ENCODE peak calls at places on chromosomes 5 and 9, in four cellular contexts. S is HepG2, O is A549, V is WTC11. P is an unnamed sample.

GRCh38 chr9:124869466-124869985 is 7.6 kb downstream of the ARPC5L start:
- DNase-seq in S (no peak), O (no peak), V (no peak), P (peak)

GRCh38 chr9:88872171-88872946 is 118.9 kb upstream of the S1PR3 start:
- DNase-seq in S (peak), O (no peak), V (no peak), P (no peak)

GRCh38 chr5:124583469-124584350 is 162.7 kb downstream of the ZNF608 start:
- DNase-seq in S (peak), O (peak), V (no peak), P (peak)

GRCh38 chr5:125595845-125596244 is 827.4 kb upstream of the GRAMD2B start:
- DNase-seq in S (no peak), O (no peak), V (no peak), P (no peak)

GRCh38 chr9:93268551-93269314 is 84.8 kb downstream of the WNK2 start:
- DNase-seq in S (no peak), O (no peak), V (no peak), P (no peak)

GRCh38 chr5:13660072-13660471 is 284.4 kb downstream of the DNAH5 start:
- DNase-seq in S (no peak), O (no peak), V (no peak), P (no peak)

GRCh38 chr9:94588681-94589080 is 4.9 kb downstream of the FBP2 start:
- DNase-seq in S (no peak), O (no peak), V (no peak), P (no peak)

GRCh38 chr5:138438724-138439536 is at the start of gene REEP2:
- DNase-seq in S (no peak), O (peak), V (peak), P (peak)

GRCh38 chr5:178389796-178390195 is 157.2 kb upstream of the PHYKPL start:
- DNase-seq in S (no peak), O (no peak), V (no peak), P (no peak)

GRCh38 chr9:72383978-72384709 is 19.1 kb upstream of the ZFAND5 start:
- DNase-seq in S (no peak), O (no peak), V (no peak), P (no peak)

GRCh38 chr9:32886021-32886420 is 102.7 kb downstream of the TMEM215 start:
- DNase-seq in S (no peak), O (no peak), V (no peak), P (no peak)

GRCh38 chr5:125485003-125485641 is 738.7 kb upstream of the ZNF608 start:
- DNase-seq in S (no peak), O (peak), V (no peak), P (no peak)

GRCh38 chr9:1875921-1876448 is 139.2 kb upstream of the SMARCA2 start:
- DNase-seq in S (no peak), O (no peak), V (no peak), P (no peak)

GRCh38 chr5:1324301-1324700 is 20.6 kb downstream of the CLPTM1L start:
- DNase-seq in S (no peak), O (no peak), V (no peak), P (no peak)

GRCh38 chr5:37724395-37725125 is 115.3 kb downstream of the GDNF start:
- DNase-seq in S (no peak), O (no peak), V (no peak), P (no peak)

GRCh38 chr5:79561525-79561893 is 47.6 kb upstream of the HOMER1 start:
- DNase-seq in S (no peak), O (no peak), V (no peak), P (no peak)

GRCh38 chr5:141001466-141001853 is 35.2 kb downstream of the PCDHAC2 start:
- DNase-seq in S (no peak), O (peak), V (peak), P (no peak)
- TF ChIP-seq NR3C1 in S (no peak), O (no peak), V (no peak), P (no peak)

GRCh38 chr9:19145881-19146280 is 18.6 kb upstream of the PLIN2 start:
- DNase-seq in S (no peak), O (no peak), V (no peak), P (no peak)

GRCh38 chr9:19149230-19149629 is 21.9 kb upstream of the PLIN2 start:
- DNase-seq in S (no peak), O (no peak), V (no peak), P (no peak)

GRCh38 chr9:19146441-19146840 is 19.1 kb upstream of the PLIN2 start:
- DNase-seq in S (no peak), O (no peak), V (no peak), P (no peak)

GRCh38 chr9:19151425-19152159 is 24.3 kb upstream of the PLIN2 start:
- DNase-seq in S (peak), O (no peak), V (no peak), P (no peak)

DNA sequence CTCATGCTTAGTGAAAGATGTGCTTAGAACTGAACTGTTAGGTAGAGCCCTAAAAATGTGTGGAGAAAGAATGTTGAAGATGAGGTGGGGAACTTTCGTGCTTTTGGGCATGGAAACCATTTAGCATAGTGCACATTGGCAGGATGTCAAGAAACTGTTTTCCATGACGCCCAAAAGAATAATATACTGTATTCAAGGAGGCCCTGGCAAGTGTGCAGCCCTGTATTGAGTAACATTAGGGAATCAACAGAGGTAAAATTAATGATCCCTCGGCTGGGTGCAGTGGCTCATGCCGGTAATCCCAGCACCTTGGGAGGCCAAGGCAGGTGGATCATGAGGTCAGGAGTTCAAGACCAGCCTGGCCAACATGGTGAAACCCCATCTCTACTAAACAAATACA is 20.9 kb upstream of the PLIN2 start:
- DNase-seq in S (no peak), O (no peak), V (no peak), P (no peak)
- TF ChIP-seq NR3C1 in S (no peak), O (no peak), V (no peak), P (no peak)

GRCh38 chr9:138043061-138043410 is 165.5 kb downstream of the CACNA1B start:
- DNase-seq in S (no peak), O (no peak), V (no peak), P (no peak)

GRCh38 chr9:138042640-138043039 is 165.1 kb downstream of the CACNA1B start:
- DNase-seq in S (no peak), O (no peak), V (no peak), P (no peak)

GRCh38 chr9:138042146-138042545 is 164.6 kb downstream of the CACNA1B start:
- DNase-seq in S (no peak), O (no peak), V (no peak), P (no peak)

GRCh38 chr9:138038244-138038671 is 160.7 kb downstream of the CACNA1B start:
- DNase-seq in S (no peak), O (no peak), V (no peak), P (no peak)

DNA sequence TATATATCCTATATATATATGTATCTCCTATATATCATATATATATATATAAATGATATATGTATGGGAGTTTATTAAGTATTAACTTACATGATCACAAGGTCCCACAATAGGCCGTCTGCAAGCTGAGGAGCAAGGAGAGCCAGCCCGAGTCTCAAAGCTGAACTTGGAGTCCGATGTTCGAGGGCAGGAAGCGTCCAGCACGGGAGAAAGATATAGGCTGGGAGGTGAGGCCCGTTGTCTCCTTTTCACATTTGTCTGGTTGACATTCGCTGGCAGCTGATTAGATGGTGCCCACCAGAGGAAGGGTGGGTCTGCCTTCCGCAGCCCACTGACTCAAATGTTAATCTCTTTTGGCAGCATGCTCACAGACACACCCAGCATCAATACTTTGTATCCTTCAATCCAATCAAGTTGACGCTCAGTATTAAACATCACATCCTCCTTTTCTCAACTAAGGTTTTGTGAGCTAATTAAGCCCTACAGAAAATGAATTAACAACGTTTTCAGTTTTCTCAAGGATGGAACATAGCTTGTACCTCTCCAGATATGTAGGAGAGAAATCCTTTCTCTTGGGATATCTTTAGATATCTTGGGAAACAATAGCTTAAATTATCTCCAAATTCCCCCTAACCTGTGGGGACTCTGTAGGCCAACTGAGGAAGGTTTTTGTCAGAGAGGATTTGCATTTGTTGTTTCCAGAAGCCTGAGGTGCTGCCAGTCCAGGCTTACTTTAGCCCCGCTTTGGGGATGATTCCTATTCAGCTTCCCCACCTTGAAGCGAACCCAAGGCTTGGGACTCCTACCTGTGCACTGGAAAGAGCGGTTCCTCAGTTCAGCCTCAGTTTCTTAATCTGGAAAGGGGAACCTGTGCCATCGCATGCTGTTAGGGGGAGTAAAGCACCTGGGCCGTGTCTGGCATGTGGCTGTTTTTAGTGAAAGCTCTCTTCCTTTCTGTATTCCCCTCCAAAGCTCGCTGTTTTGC is 163.2 kb downstream of the CACNA1B start:
- DNase-seq in S (no peak), O (no peak), V (no peak), P (no peak)
- TF ChIP-seq NR3C1 in S (no peak), O (no peak), V (no peak), P (no peak)

DNA sequence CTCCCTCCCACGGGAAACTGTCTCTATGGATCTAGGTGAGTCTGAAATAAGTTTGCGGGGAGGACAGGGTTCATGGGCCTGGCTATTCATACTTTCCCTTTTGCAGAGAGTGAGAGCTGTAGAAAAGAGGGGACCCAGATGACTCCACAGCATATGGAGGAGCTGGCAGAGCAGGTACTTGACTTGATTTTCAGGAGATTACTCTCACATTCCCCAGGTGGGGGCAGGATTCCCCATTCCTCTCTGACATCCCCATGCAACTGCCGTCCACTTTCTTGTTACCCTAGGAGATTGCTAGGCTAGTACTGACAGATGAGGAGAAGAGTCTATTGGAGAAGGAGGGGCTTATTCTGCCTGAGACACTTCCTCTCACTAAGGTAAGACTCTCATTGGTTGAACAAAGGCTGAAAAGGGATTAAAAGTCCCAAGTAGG is 659 bp downstream of the CREB3 start:
- DNase-seq in S (peak), O (peak), V (peak), P (peak)
- TF ChIP-seq NR3C1 in S (no peak), O (no peak), V (no peak), P (no peak)

GRCh38 chr5:55665065-55665464 is 47.1 kb downstream of the SLC38A9 start:
- DNase-seq in S (no peak), O (no peak), V (no peak), P (no peak)

GRCh38 chr5:55667938-55668337 is 44.2 kb downstream of the SLC38A9 start:
- DNase-seq in S (no peak), O (no peak), V (no peak), P (no peak)

GRCh38 chr5:55671975-55672374 is 40.1 kb downstream of the SLC38A9 start:
- DNase-seq in S (no peak), O (no peak), V (no peak), P (no peak)

GRCh38 chr5:55672477-55672911 is 39.6 kb downstream of the SLC38A9 start:
- DNase-seq in S (no peak), O (no peak), V (no peak), P (no peak)

GRCh38 chr5:55668356-55668755 is 43.8 kb downstream of the SLC38A9 start:
- DNase-seq in S (no peak), O (peak), V (no peak), P (no peak)
- TF ChIP-seq NR3C1 in S (no peak), O (no peak), V (no peak), P (no peak)

GRCh38 chr5:157721159-157721558 is 10.1 kb upstream of the THG1L start:
- DNase-seq in S (no peak), O (no peak), V (no peak), P (no peak)
- TF ChIP-seq NR3C1 in S (no peak), O (no peak), V (no peak), P (no peak)

GRCh38 chr5:157109744-157110143 is 900 bp upstream of the HAVCR2 start:
- DNase-seq in S (no peak), O (no peak), V (no peak), P (no peak)
- TF ChIP-seq NR3C1 in S (no peak), O (no peak), V (no peak), P (no peak)

DNA sequence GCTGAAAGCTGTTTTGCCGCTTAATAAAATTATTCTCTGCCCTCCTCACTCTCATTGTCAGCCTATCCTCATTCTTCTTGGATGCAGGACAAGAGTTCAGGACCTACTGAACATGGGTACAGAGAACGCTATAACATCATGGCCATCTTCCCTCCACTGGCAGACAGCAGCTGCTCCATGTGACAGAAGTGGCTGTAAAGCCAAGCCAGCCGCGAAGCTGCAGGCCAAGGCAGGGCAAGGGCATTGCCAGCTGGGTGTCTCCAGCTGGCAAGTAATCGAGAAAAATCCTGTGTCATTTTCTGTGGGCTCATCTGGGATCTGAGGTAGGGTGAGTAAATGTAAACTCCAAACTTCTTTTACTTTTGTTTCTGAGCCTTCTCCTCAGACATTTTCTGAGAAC is 84.8 kb downstream of the SLC25A46 start:
- DNase-seq in S (no peak), O (no peak), V (no peak), P (no peak)
- TF ChIP-seq NR3C1 in S (no peak), O (no peak), V (no peak), P (no peak)

GRCh38 chr5:77844408-77845272 is 68.5 kb upstream of the TBCA start:
- DNase-seq in S (no peak), O (no peak), V (no peak), P (no peak)
- TF ChIP-seq NR3C1 in S (no peak), O (no peak), V (no peak), P (no peak)

P was measured in K562.